ENCODE peak calls at places on chromosomes 2 and 18, in four cellular contexts. One of them, this sample, is unnamed.

GRCh38 chr2:67626656-67627055 is 229.5 kb downstream of the ETAA1 start:
- DNase-seq in pons: no peak
- DNase-seq in right lobe of liver: no peak
- DNase-seq in AG08396: peak; percentile 16
- DNase-seq in this sample: no peak

GRCh38 chr2:231132126-231132525 is 7.3 kb upstream of the HTR2B start:
- DNase-seq in pons: no peak
- DNase-seq in right lobe of liver: no peak
- DNase-seq in AG08396: peak; percentile 13
- DNase-seq in this sample: no peak

GRCh38 chr2:170739048-170739447 is 23.9 kb downstream of the SP5 start:
- DNase-seq in AG08396: peak; percentile 77
- DNase-seq in pons: no peak
- DNase-seq in right lobe of liver: no peak
- DNase-seq in this sample: peak; percentile 97

GRCh38 chr2:239767016-239767905 is 257.9 kb downstream of the NDUFA10 start:
- DNase-seq in right lobe of liver: peak; percentile 40
- DNase-seq in AG08396: no peak
- DNase-seq in pons: no peak
- DNase-seq in this sample: no peak

GRCh38 chr2:167504695-167505094 is 616.4 kb downstream of the XIRP2 start:
- DNase-seq in right lobe of liver: no peak
- DNase-seq in pons: no peak
- DNase-seq in AG08396: no peak
- DNase-seq in this sample: no peak

GRCh38 chr2:199488772-199489400 is 31.1 kb upstream of the SATB2 start:
- DNase-seq in AG08396: peak; percentile 72
- DNase-seq in pons: peak; percentile 75
- DNase-seq in right lobe of liver: no peak
- DNase-seq in this sample: peak; percentile 5

GRCh38 chr2:101967826-101968498 is 23.8 kb upstream of the IL1R2 start:
- DNase-seq in right lobe of liver: no peak
- DNase-seq in pons: peak; percentile 35
- DNase-seq in AG08396: no peak
- DNase-seq in this sample: no peak

GRCh38 chr2:145573608-145574007 is 1053.7 kb upstream of the ZEB2 start:
- DNase-seq in AG08396: no peak
- DNase-seq in right lobe of liver: no peak
- DNase-seq in pons: no peak
- DNase-seq in this sample: no peak

GRCh38 chr2:58137221-58137620 is 90.6 kb downstream of the VRK2 start:
- DNase-seq in right lobe of liver: no peak
- DNase-seq in pons: peak; percentile 43
- DNase-seq in AG08396: no peak
- DNase-seq in this sample: no peak

GRCh38 chr2:71000780-71001591 is 6.3 kb upstream of the TEX261 start:
- DNase-seq in pons: peak; percentile 49
- DNase-seq in right lobe of liver: peak; percentile 84
- DNase-seq in AG08396: peak; percentile 80
- DNase-seq in this sample: no peak

GRCh38 chr2:217806480-217806760 is 196.4 kb downstream of the TNS1 start:
- DNase-seq in pons: no peak
- DNase-seq in right lobe of liver: no peak
- DNase-seq in AG08396: no peak
- DNase-seq in this sample: no peak

GRCh38 chr18:46767217-46767616 is 10.4 kb upstream of the ST8SIA5 start:
- DNase-seq in AG08396: no peak
- DNase-seq in right lobe of liver: no peak
- DNase-seq in pons: no peak
- DNase-seq in this sample: no peak

GRCh38 chr2:46521215-46521683 is 41.9 kb downstream of the TMEM247 start:
- DNase-seq in AG08396: peak; percentile 34
- DNase-seq in right lobe of liver: no peak
- DNase-seq in pons: peak; percentile 45
- DNase-seq in this sample: no peak

GRCh38 chr18:76528477-76529432 is 33.7 kb upstream of the ZNF516 start:
- DNase-seq in right lobe of liver: peak; percentile 68
- DNase-seq in AG08396: peak; percentile 33
- DNase-seq in pons: no peak
- DNase-seq in this sample: no peak

GRCh38 chr2:31086585-31086984 is 51.7 kb downstream of the GALNT14 start:
- DNase-seq in pons: no peak
- DNase-seq in AG08396: no peak
- DNase-seq in right lobe of liver: no peak
- DNase-seq in this sample: no peak

GRCh38 chr2:62774555-62775366 is 69.2 kb downstream of the EHBP1 start:
- DNase-seq in right lobe of liver: no peak
- DNase-seq in pons: peak; percentile 56
- DNase-seq in AG08396: no peak
- DNase-seq in this sample: no peak

GRCh38 chr18:26655010-26655613 is 106.8 kb upstream of the KCTD1 start:
- DNase-seq in pons: peak; percentile 57
- DNase-seq in AG08396: no peak
- DNase-seq in right lobe of liver: no peak
- DNase-seq in this sample: no peak

GRCh38 chr2:121709776-121710469 is 26.8 kb downstream of the NIFK start:
- DNase-seq in pons: no peak
- DNase-seq in right lobe of liver: peak; percentile 17
- DNase-seq in AG08396: no peak
- DNase-seq in this sample: no peak

GRCh38 chr2:151760139-151760650 is 25.9 kb upstream of the NEB start:
- DNase-seq in right lobe of liver: no peak
- DNase-seq in AG08396: no peak
- DNase-seq in pons: no peak
- DNase-seq in this sample: peak; percentile 28

GRCh38 chr2:240419723-240420122 is 15.7 kb upstream of the GPC1 start:
- DNase-seq in pons: no peak
- DNase-seq in right lobe of liver: no peak
- DNase-seq in AG08396: no peak
- DNase-seq in this sample: no peak

GRCh38 chr2:76193098-76193497 is 482.4 kb upstream of the GCFC2 start:
- DNase-seq in AG08396: no peak
- DNase-seq in pons: no peak
- DNase-seq in right lobe of liver: no peak
- DNase-seq in this sample: no peak

GRCh38 chr2:173427887-173428683 is 73.4 kb downstream of the CDCA7 start:
- DNase-seq in right lobe of liver: peak; percentile 73
- DNase-seq in AG08396: peak; percentile 15
- DNase-seq in pons: no peak
- DNase-seq in this sample: no peak

GRCh38 chr2:223545830-223546229 is 56.3 kb downstream of the SCG2 start:
- DNase-seq in right lobe of liver: no peak
- DNase-seq in pons: no peak
- DNase-seq in AG08396: no peak
- DNase-seq in this sample: no peak

GRCh38 chr18:60350975-60351374 is 21.6 kb downstream of the MC4R start:
- DNase-seq in AG08396: no peak
- DNase-seq in pons: no peak
- DNase-seq in right lobe of liver: no peak
- DNase-seq in this sample: no peak

GRCh38 chr18:7476386-7476785 is 90.7 kb upstream of the PTPRM start:
- DNase-seq in right lobe of liver: no peak
- DNase-seq in AG08396: no peak
- DNase-seq in pons: no peak
- DNase-seq in this sample: no peak

GRCh38 chr18:60069145-60069544 is 169.3 kb downstream of the PMAIP1 start:
- DNase-seq in right lobe of liver: no peak
- DNase-seq in AG08396: no peak
- DNase-seq in pons: no peak
- DNase-seq in this sample: no peak

GRCh38 chr2:62437785-62438184 is 68.2 kb downstream of the TMEM17 start:
- DNase-seq in right lobe of liver: no peak
- DNase-seq in pons: no peak
- DNase-seq in AG08396: no peak
- DNase-seq in this sample: no peak

GRCh38 chr2:15331787-15332186 is 229.3 kb downstream of the NBAS start:
- DNase-seq in pons: no peak
- DNase-seq in AG08396: no peak
- DNase-seq in right lobe of liver: no peak
- DNase-seq in this sample: no peak

GRCh38 chr2:148824190-148824589 is 50.8 kb upstream of the KIF5C start:
- DNase-seq in AG08396: no peak
- DNase-seq in right lobe of liver: no peak
- DNase-seq in pons: no peak
- DNase-seq in this sample: no peak

GRCh38 chr2:30223413-30223874 is 7.9 kb upstream of the LBH start:
- DNase-seq in AG08396: no peak
- DNase-seq in pons: no peak
- DNase-seq in right lobe of liver: no peak
- DNase-seq in this sample: no peak

GRCh38 chr2:188016917-188017316 is 274.8 kb upstream of the GULP1 start:
- DNase-seq in AG08396: no peak
- DNase-seq in right lobe of liver: no peak
- DNase-seq in pons: no peak
- DNase-seq in this sample: no peak